ENCODE peak calls at places on chromosome 16, in ten cellular contexts. One of them, this sample, is unnamed.

GRCh38 chr16:47694543-47694942 is 233.4 kb downstream of the PHKB start:
- DNase-seq in activated CD4-positive, alpha-beta T cell treated with anti-CD3 and anti-CD28 coated beads for 1 hour: no peak
- DNase-seq in glutamatergic neuron: no peak
- DNase-seq in colonic mucosa: no peak
- DNase-seq in RWPE2: no peak
- DNase-seq in DND-41: no peak
- DNase-seq in T-helper 22 cell: no peak
- DNase-seq in NCI-H1048: no peak
- DNase-seq in activated T-cell treated with anti-CD3 and anti-CD28 coated beads, Interleukin-2, amount 50 U/mL, for 72 hours: no peak
- DNase-seq in NCI-H1105: no peak
- DNase-seq in this sample: no peak

GRCh38 chr16:11843861-11844260 is 7.5 kb downstream of the RSL1D1 start:
- DNase-seq in activated CD4-positive, alpha-beta T cell treated with anti-CD3 and anti-CD28 coated beads for 1 hour: no peak
- DNase-seq in glutamatergic neuron: no peak
- DNase-seq in colonic mucosa: no peak
- DNase-seq in RWPE2: no peak
- DNase-seq in DND-41: no peak
- DNase-seq in T-helper 22 cell: no peak
- DNase-seq in NCI-H1048: no peak
- DNase-seq in activated T-cell treated with anti-CD3 and anti-CD28 coated beads, Interleukin-2, amount 50 U/mL, for 72 hours: no peak
- DNase-seq in NCI-H1105: no peak
- DNase-seq in this sample: no peak

GRCh38 chr16:77063617-77064016 is 127.4 kb upstream of the MON1B start:
- DNase-seq in activated CD4-positive, alpha-beta T cell treated with anti-CD3 and anti-CD28 coated beads for 1 hour: no peak
- DNase-seq in glutamatergic neuron: no peak
- DNase-seq in colonic mucosa: no peak
- DNase-seq in RWPE2: no peak
- DNase-seq in DND-41: no peak
- DNase-seq in T-helper 22 cell: no peak
- DNase-seq in NCI-H1048: no peak
- DNase-seq in activated T-cell treated with anti-CD3 and anti-CD28 coated beads, Interleukin-2, amount 50 U/mL, for 72 hours: no peak
- DNase-seq in NCI-H1105: no peak
- DNase-seq in this sample: no peak

GRCh38 chr16:53559552-53559951 is 56.5 kb upstream of the AKTIP start:
- DNase-seq in activated CD4-positive, alpha-beta T cell treated with anti-CD3 and anti-CD28 coated beads for 1 hour: no peak
- DNase-seq in glutamatergic neuron: no peak
- DNase-seq in colonic mucosa: no peak
- DNase-seq in RWPE2: no peak
- DNase-seq in DND-41: no peak
- DNase-seq in T-helper 22 cell: no peak
- DNase-seq in NCI-H1048: no peak
- DNase-seq in activated T-cell treated with anti-CD3 and anti-CD28 coated beads, Interleukin-2, amount 50 U/mL, for 72 hours: no peak
- DNase-seq in NCI-H1105: no peak
- DNase-seq in this sample: no peak

GRCh38 chr16:23587726-23588125 is 8.4 kb downstream of the NDUFAB1 start:
- DNase-seq in activated CD4-positive, alpha-beta T cell treated with anti-CD3 and anti-CD28 coated beads for 1 hour: no peak
- DNase-seq in glutamatergic neuron: no peak
- DNase-seq in colonic mucosa: no peak
- DNase-seq in RWPE2: no peak
- DNase-seq in DND-41: no peak
- DNase-seq in T-helper 22 cell: no peak
- DNase-seq in NCI-H1048: no peak
- DNase-seq in activated T-cell treated with anti-CD3 and anti-CD28 coated beads, Interleukin-2, amount 50 U/mL, for 72 hours: no peak
- DNase-seq in NCI-H1105: no peak
- DNase-seq in this sample: no peak

GRCh38 chr16:81623365-81624102 is 155.6 kb upstream of the PLCG2 start:
- DNase-seq in activated CD4-positive, alpha-beta T cell treated with anti-CD3 and anti-CD28 coated beads for 1 hour: peak
- DNase-seq in glutamatergic neuron: no peak
- DNase-seq in colonic mucosa: peak
- DNase-seq in RWPE2: no peak
- DNase-seq in DND-41: peak
- DNase-seq in T-helper 22 cell: peak
- DNase-seq in NCI-H1048: no peak
- DNase-seq in activated T-cell treated with anti-CD3 and anti-CD28 coated beads, Interleukin-2, amount 50 U/mL, for 72 hours: peak
- DNase-seq in NCI-H1105: peak
- DNase-seq in this sample: peak

GRCh38 chr16:77762260-77762659 is 26.1 kb upstream of the VAT1L start:
- DNase-seq in activated CD4-positive, alpha-beta T cell treated with anti-CD3 and anti-CD28 coated beads for 1 hour: no peak
- DNase-seq in glutamatergic neuron: no peak
- DNase-seq in colonic mucosa: no peak
- DNase-seq in RWPE2: no peak
- DNase-seq in DND-41: no peak
- DNase-seq in T-helper 22 cell: no peak
- DNase-seq in NCI-H1048: no peak
- DNase-seq in activated T-cell treated with anti-CD3 and anti-CD28 coated beads, Interleukin-2, amount 50 U/mL, for 72 hours: no peak
- DNase-seq in NCI-H1105: no peak
- DNase-seq in this sample: no peak

GRCh38 chr16:49600541-49600940 is 226.9 kb downstream of the C16orf78 start:
- DNase-seq in activated CD4-positive, alpha-beta T cell treated with anti-CD3 and anti-CD28 coated beads for 1 hour: no peak
- DNase-seq in glutamatergic neuron: no peak
- DNase-seq in colonic mucosa: no peak
- DNase-seq in RWPE2: no peak
- DNase-seq in DND-41: no peak
- DNase-seq in T-helper 22 cell: no peak
- DNase-seq in NCI-H1048: no peak
- DNase-seq in activated T-cell treated with anti-CD3 and anti-CD28 coated beads, Interleukin-2, amount 50 U/mL, for 72 hours: no peak
- DNase-seq in NCI-H1105: no peak
- DNase-seq in this sample: no peak

GRCh38 chr16:19712418-19713058 is 5.5 kb downstream of the KNOP1 start:
- DNase-seq in activated CD4-positive, alpha-beta T cell treated with anti-CD3 and anti-CD28 coated beads for 1 hour: no peak
- DNase-seq in glutamatergic neuron: no peak
- DNase-seq in colonic mucosa: no peak
- DNase-seq in RWPE2: no peak
- DNase-seq in DND-41: no peak
- DNase-seq in T-helper 22 cell: no peak
- DNase-seq in NCI-H1048: no peak
- DNase-seq in activated T-cell treated with anti-CD3 and anti-CD28 coated beads, Interleukin-2, amount 50 U/mL, for 72 hours: no peak
- DNase-seq in NCI-H1105: no peak
- DNase-seq in this sample: no peak

GRCh38 chr16:73176577-73177013 is 128.7 kb upstream of the ZFHX3 start:
- DNase-seq in activated CD4-positive, alpha-beta T cell treated with anti-CD3 and anti-CD28 coated beads for 1 hour: no peak
- DNase-seq in glutamatergic neuron: no peak
- DNase-seq in colonic mucosa: no peak
- DNase-seq in RWPE2: no peak
- DNase-seq in DND-41: no peak
- DNase-seq in T-helper 22 cell: no peak
- DNase-seq in NCI-H1048: no peak
- DNase-seq in activated T-cell treated with anti-CD3 and anti-CD28 coated beads, Interleukin-2, amount 50 U/mL, for 72 hours: no peak
- DNase-seq in NCI-H1105: no peak
- DNase-seq in this sample: no peak

GRCh38 chr16:73043828-73044493 is 4.0 kb downstream of the ZFHX3 start:
- DNase-seq in activated CD4-positive, alpha-beta T cell treated with anti-CD3 and anti-CD28 coated beads for 1 hour: no peak
- DNase-seq in glutamatergic neuron: no peak
- DNase-seq in colonic mucosa: no peak
- DNase-seq in RWPE2: no peak
- DNase-seq in DND-41: no peak
- DNase-seq in T-helper 22 cell: no peak
- DNase-seq in NCI-H1048: no peak
- DNase-seq in activated T-cell treated with anti-CD3 and anti-CD28 coated beads, Interleukin-2, amount 50 U/mL, for 72 hours: no peak
- DNase-seq in NCI-H1105: no peak
- DNase-seq in this sample: no peak

GRCh38 chr16:12317121-12317810 is 340.7 kb downstream of the SNX29 start:
- DNase-seq in activated CD4-positive, alpha-beta T cell treated with anti-CD3 and anti-CD28 coated beads for 1 hour: no peak
- DNase-seq in glutamatergic neuron: no peak
- DNase-seq in colonic mucosa: no peak
- DNase-seq in RWPE2: no peak
- DNase-seq in DND-41: no peak
- DNase-seq in T-helper 22 cell: no peak
- DNase-seq in NCI-H1048: no peak
- DNase-seq in activated T-cell treated with anti-CD3 and anti-CD28 coated beads, Interleukin-2, amount 50 U/mL, for 72 hours: no peak
- DNase-seq in NCI-H1105: no peak
- DNase-seq in this sample: no peak

GRCh38 chr16:46688101-46688656 is 799 bp downstream of the VPS35 start:
- DNase-seq in activated CD4-positive, alpha-beta T cell treated with anti-CD3 and anti-CD28 coated beads for 1 hour: no peak
- DNase-seq in glutamatergic neuron: no peak
- DNase-seq in colonic mucosa: peak
- DNase-seq in RWPE2: no peak
- DNase-seq in DND-41: no peak
- DNase-seq in T-helper 22 cell: no peak
- DNase-seq in NCI-H1048: no peak
- DNase-seq in activated T-cell treated with anti-CD3 and anti-CD28 coated beads, Interleukin-2, amount 50 U/mL, for 72 hours: no peak
- DNase-seq in NCI-H1105: no peak
- DNase-seq in this sample: no peak

GRCh38 chr16:2962334-2963073 is 1.6 kb upstream of the KREMEN2 start:
- DNase-seq in activated CD4-positive, alpha-beta T cell treated with anti-CD3 and anti-CD28 coated beads for 1 hour: no peak
- DNase-seq in glutamatergic neuron: no peak
- DNase-seq in colonic mucosa: peak
- DNase-seq in RWPE2: peak
- DNase-seq in DND-41: no peak
- DNase-seq in T-helper 22 cell: no peak
- DNase-seq in NCI-H1048: no peak
- DNase-seq in activated T-cell treated with anti-CD3 and anti-CD28 coated beads, Interleukin-2, amount 50 U/mL, for 72 hours: no peak
- DNase-seq in NCI-H1105: no peak
- DNase-seq in this sample: no peak

GRCh38 chr16:66446737-66447136 is 19.6 kb downstream of the BEAN1 start:
- DNase-seq in activated CD4-positive, alpha-beta T cell treated with anti-CD3 and anti-CD28 coated beads for 1 hour: no peak
- DNase-seq in glutamatergic neuron: no peak
- DNase-seq in colonic mucosa: no peak
- DNase-seq in RWPE2: no peak
- DNase-seq in DND-41: no peak
- DNase-seq in T-helper 22 cell: no peak
- DNase-seq in NCI-H1048: no peak
- DNase-seq in activated T-cell treated with anti-CD3 and anti-CD28 coated beads, Interleukin-2, amount 50 U/mL, for 72 hours: no peak
- DNase-seq in NCI-H1105: no peak
- DNase-seq in this sample: no peak

GRCh38 chr16:89917773-89918452 is 749 bp upstream of the MC1R start:
- DNase-seq in activated CD4-positive, alpha-beta T cell treated with anti-CD3 and anti-CD28 coated beads for 1 hour: peak
- DNase-seq in glutamatergic neuron: peak
- DNase-seq in colonic mucosa: peak
- DNase-seq in RWPE2: peak
- DNase-seq in DND-41: peak
- DNase-seq in T-helper 22 cell: peak
- DNase-seq in NCI-H1048: no peak
- DNase-seq in activated T-cell treated with anti-CD3 and anti-CD28 coated beads, Interleukin-2, amount 50 U/mL, for 72 hours: peak
- DNase-seq in NCI-H1105: peak
- DNase-seq in this sample: peak

GRCh38 chr16:57757883-57758282 is 22.3 kb downstream of the KATNB1 start:
- DNase-seq in activated CD4-positive, alpha-beta T cell treated with anti-CD3 and anti-CD28 coated beads for 1 hour: no peak
- DNase-seq in glutamatergic neuron: no peak
- DNase-seq in colonic mucosa: no peak
- DNase-seq in RWPE2: no peak
- DNase-seq in DND-41: no peak
- DNase-seq in T-helper 22 cell: no peak
- DNase-seq in NCI-H1048: no peak
- DNase-seq in activated T-cell treated with anti-CD3 and anti-CD28 coated beads, Interleukin-2, amount 50 U/mL, for 72 hours: no peak
- DNase-seq in NCI-H1105: no peak
- DNase-seq in this sample: no peak

GRCh38 chr16:56871172-56871593 is 6.2 kb downstream of the SLC12A3 start:
- DNase-seq in activated CD4-positive, alpha-beta T cell treated with anti-CD3 and anti-CD28 coated beads for 1 hour: no peak
- DNase-seq in glutamatergic neuron: no peak
- DNase-seq in colonic mucosa: peak
- DNase-seq in RWPE2: no peak
- DNase-seq in DND-41: no peak
- DNase-seq in T-helper 22 cell: no peak
- DNase-seq in NCI-H1048: no peak
- DNase-seq in activated T-cell treated with anti-CD3 and anti-CD28 coated beads, Interleukin-2, amount 50 U/mL, for 72 hours: no peak
- DNase-seq in NCI-H1105: no peak
- DNase-seq in this sample: no peak

GRCh38 chr16:89100601-89101302 is 7.1 kb downstream of the ACSF3 start:
- DNase-seq in activated CD4-positive, alpha-beta T cell treated with anti-CD3 and anti-CD28 coated beads for 1 hour: no peak
- DNase-seq in glutamatergic neuron: no peak
- DNase-seq in colonic mucosa: no peak
- DNase-seq in RWPE2: no peak
- DNase-seq in DND-41: no peak
- DNase-seq in T-helper 22 cell: no peak
- DNase-seq in NCI-H1048: no peak
- DNase-seq in activated T-cell treated with anti-CD3 and anti-CD28 coated beads, Interleukin-2, amount 50 U/mL, for 72 hours: no peak
- DNase-seq in NCI-H1105: no peak
- DNase-seq in this sample: no peak

GRCh38 chr16:81863630-81864352 is 84.7 kb downstream of the PLCG2 start:
- DNase-seq in activated CD4-positive, alpha-beta T cell treated with anti-CD3 and anti-CD28 coated beads for 1 hour: no peak
- DNase-seq in glutamatergic neuron: no peak
- DNase-seq in colonic mucosa: no peak
- DNase-seq in RWPE2: no peak
- DNase-seq in DND-41: no peak
- DNase-seq in T-helper 22 cell: no peak
- DNase-seq in NCI-H1048: no peak
- DNase-seq in activated T-cell treated with anti-CD3 and anti-CD28 coated beads, Interleukin-2, amount 50 U/mL, for 72 hours: no peak
- DNase-seq in NCI-H1105: no peak
- DNase-seq in this sample: no peak

GRCh38 chr16:55968221-55968620 is 93.0 kb upstream of the CES5A start:
- DNase-seq in activated CD4-positive, alpha-beta T cell treated with anti-CD3 and anti-CD28 coated beads for 1 hour: no peak
- DNase-seq in glutamatergic neuron: no peak
- DNase-seq in colonic mucosa: no peak
- DNase-seq in RWPE2: no peak
- DNase-seq in DND-41: no peak
- DNase-seq in T-helper 22 cell: no peak
- DNase-seq in NCI-H1048: no peak
- DNase-seq in activated T-cell treated with anti-CD3 and anti-CD28 coated beads, Interleukin-2, amount 50 U/mL, for 72 hours: no peak
- DNase-seq in NCI-H1105: no peak
- DNase-seq in this sample: no peak

GRCh38 chr16:4208529-4208835 is 33.4 kb downstream of the SRL start:
- DNase-seq in activated CD4-positive, alpha-beta T cell treated with anti-CD3 and anti-CD28 coated beads for 1 hour: no peak
- DNase-seq in glutamatergic neuron: no peak
- DNase-seq in colonic mucosa: no peak
- DNase-seq in RWPE2: no peak
- DNase-seq in DND-41: no peak
- DNase-seq in T-helper 22 cell: no peak
- DNase-seq in NCI-H1048: no peak
- DNase-seq in activated T-cell treated with anti-CD3 and anti-CD28 coated beads, Interleukin-2, amount 50 U/mL, for 72 hours: no peak
- DNase-seq in NCI-H1105: no peak
- DNase-seq in this sample: no peak

GRCh38 chr16:9594961-9595360 is 503.5 kb downstream of the HAPSTR1 start:
- DNase-seq in activated CD4-positive, alpha-beta T cell treated with anti-CD3 and anti-CD28 coated beads for 1 hour: no peak
- DNase-seq in glutamatergic neuron: no peak
- DNase-seq in colonic mucosa: no peak
- DNase-seq in RWPE2: no peak
- DNase-seq in DND-41: no peak
- DNase-seq in T-helper 22 cell: no peak
- DNase-seq in NCI-H1048: no peak
- DNase-seq in activated T-cell treated with anti-CD3 and anti-CD28 coated beads, Interleukin-2, amount 50 U/mL, for 72 hours: no peak
- DNase-seq in NCI-H1105: no peak
- DNase-seq in this sample: no peak

GRCh38 chr16:25066747-25067631 is 44.6 kb upstream of the LCMT1 start:
- DNase-seq in activated CD4-positive, alpha-beta T cell treated with anti-CD3 and anti-CD28 coated beads for 1 hour: peak
- DNase-seq in glutamatergic neuron: peak
- DNase-seq in colonic mucosa: peak
- DNase-seq in RWPE2: no peak
- DNase-seq in DND-41: no peak
- DNase-seq in T-helper 22 cell: peak
- DNase-seq in NCI-H1048: no peak
- DNase-seq in activated T-cell treated with anti-CD3 and anti-CD28 coated beads, Interleukin-2, amount 50 U/mL, for 72 hours: peak
- DNase-seq in NCI-H1105: peak
- DNase-seq in this sample: peak

GRCh38 chr16:85002643-85003042 is 8.7 kb downstream of the ZDHHC7 start:
- DNase-seq in activated CD4-positive, alpha-beta T cell treated with anti-CD3 and anti-CD28 coated beads for 1 hour: no peak
- DNase-seq in glutamatergic neuron: no peak
- DNase-seq in colonic mucosa: no peak
- DNase-seq in RWPE2: no peak
- DNase-seq in DND-41: no peak
- DNase-seq in T-helper 22 cell: no peak
- DNase-seq in NCI-H1048: no peak
- DNase-seq in activated T-cell treated with anti-CD3 and anti-CD28 coated beads, Interleukin-2, amount 50 U/mL, for 72 hours: no peak
- DNase-seq in NCI-H1105: no peak
- DNase-seq in this sample: no peak

GRCh38 chr16:12794486-12795399 is 8.9 kb downstream of the CPPED1 start:
- DNase-seq in activated CD4-positive, alpha-beta T cell treated with anti-CD3 and anti-CD28 coated beads for 1 hour: no peak
- DNase-seq in glutamatergic neuron: no peak
- DNase-seq in colonic mucosa: no peak
- DNase-seq in RWPE2: no peak
- DNase-seq in DND-41: peak
- DNase-seq in T-helper 22 cell: no peak
- DNase-seq in NCI-H1048: no peak
- DNase-seq in activated T-cell treated with anti-CD3 and anti-CD28 coated beads, Interleukin-2, amount 50 U/mL, for 72 hours: no peak
- DNase-seq in NCI-H1105: no peak
- DNase-seq in this sample: no peak

GRCh38 chr16:2842340-2843000 is 12.4 kb downstream of the ZG16B start:
- DNase-seq in activated CD4-positive, alpha-beta T cell treated with anti-CD3 and anti-CD28 coated beads for 1 hour: peak
- DNase-seq in glutamatergic neuron: no peak
- DNase-seq in colonic mucosa: peak
- DNase-seq in RWPE2: peak
- DNase-seq in DND-41: peak
- DNase-seq in T-helper 22 cell: peak
- DNase-seq in NCI-H1048: no peak
- DNase-seq in activated T-cell treated with anti-CD3 and anti-CD28 coated beads, Interleukin-2, amount 50 U/mL, for 72 hours: peak
- DNase-seq in NCI-H1105: no peak
- DNase-seq in this sample: peak

GRCh38 chr16:3536851-3537250 is 36.0 kb downstream of the CLUAP1 start:
- DNase-seq in activated CD4-positive, alpha-beta T cell treated with anti-CD3 and anti-CD28 coated beads for 1 hour: no peak
- DNase-seq in glutamatergic neuron: no peak
- DNase-seq in colonic mucosa: no peak
- DNase-seq in RWPE2: no peak
- DNase-seq in DND-41: no peak
- DNase-seq in T-helper 22 cell: no peak
- DNase-seq in NCI-H1048: no peak
- DNase-seq in activated T-cell treated with anti-CD3 and anti-CD28 coated beads, Interleukin-2, amount 50 U/mL, for 72 hours: no peak
- DNase-seq in NCI-H1105: no peak
- DNase-seq in this sample: no peak